ENCODE peak calls at places on chromosomes 6 and 20, in seven cellular contexts. One of them, this sample, is unnamed.

GRCh38 chr6:40328376-40328987 is 258.7 kb downstream of the LRFN2 start:
- DNase-seq in GM23338: peak; percentile 91
- DNase-seq in AG10803: no peak
- DNase-seq in astrocyte of the spinal cord: no peak
- DNase-seq in neural progenitor cell: peak; percentile 63
- DNase-seq in stomach: peak; percentile 78
- DNase-seq in cardiac muscle cell: peak; percentile 60
- DNase-seq in this sample: no peak

GRCh38 chr6:134936927-134937326 is 13.0 kb downstream of the ALDH8A1 start:
- DNase-seq in AG10803: peak; percentile 92
- DNase-seq in stomach: no peak
- DNase-seq in astrocyte of the spinal cord: peak; percentile 75
- DNase-seq in neural progenitor cell: no peak
- DNase-seq in cardiac muscle cell: no peak
- DNase-seq in GM23338: no peak
- DNase-seq in this sample: peak; percentile 36

GRCh38 chr6:72554761-72555221 is 67.1 kb upstream of the KCNQ5 start:
- DNase-seq in cardiac muscle cell: no peak
- DNase-seq in neural progenitor cell: no peak
- DNase-seq in AG10803: peak; percentile 59
- DNase-seq in stomach: no peak
- DNase-seq in astrocyte of the spinal cord: peak; percentile 15
- DNase-seq in GM23338: no peak
- DNase-seq in this sample: peak; percentile 33

GRCh38 chr20:3237958-3238615 is 903 bp downstream of the SLC4A11 start:
- DNase-seq in GM23338: peak; percentile 66
- DNase-seq in cardiac muscle cell: no peak
- DNase-seq in astrocyte of the spinal cord: no peak
- DNase-seq in neural progenitor cell: peak; percentile 63
- DNase-seq in stomach: no peak
- DNase-seq in AG10803: no peak
- DNase-seq in this sample: no peak

GRCh38 chr20:64244281-64244805 is 11.2 kb upstream of the PCMTD2 start:
- DNase-seq in neural progenitor cell: no peak
- DNase-seq in GM23338: no peak
- DNase-seq in stomach: peak; percentile 17
- DNase-seq in AG10803: no peak
- DNase-seq in astrocyte of the spinal cord: no peak
- DNase-seq in cardiac muscle cell: no peak
- DNase-seq in this sample: no peak

GRCh38 chr6:139981066-139981624 is 606.7 kb upstream of the CITED2 start:
- DNase-seq in AG10803: no peak
- DNase-seq in GM23338: no peak
- DNase-seq in neural progenitor cell: no peak
- DNase-seq in stomach: no peak
- DNase-seq in astrocyte of the spinal cord: no peak
- DNase-seq in cardiac muscle cell: no peak
- DNase-seq in this sample: no peak

GRCh38 chr20:49545572-49545971 is 22.4 kb downstream of the PTGIS start:
- DNase-seq in neural progenitor cell: no peak
- DNase-seq in AG10803: no peak
- DNase-seq in astrocyte of the spinal cord: no peak
- DNase-seq in stomach: no peak
- DNase-seq in GM23338: peak; percentile 27
- DNase-seq in cardiac muscle cell: no peak
- DNase-seq in this sample: no peak

GRCh38 chr6:38943964-38944363 is 104.6 kb upstream of the GLP1R start:
- DNase-seq in GM23338: peak; percentile 49
- DNase-seq in astrocyte of the spinal cord: no peak
- DNase-seq in neural progenitor cell: peak; percentile 39
- DNase-seq in stomach: no peak
- DNase-seq in AG10803: no peak
- DNase-seq in cardiac muscle cell: no peak
- DNase-seq in this sample: no peak

GRCh38 chr6:89257346-89257745 is 40.2 kb upstream of the GABRR1 start:
- DNase-seq in AG10803: no peak
- DNase-seq in neural progenitor cell: no peak
- DNase-seq in astrocyte of the spinal cord: no peak
- DNase-seq in stomach: no peak
- DNase-seq in GM23338: no peak
- DNase-seq in cardiac muscle cell: no peak
- DNase-seq in this sample: no peak

GRCh38 chr6:97095466-97095865 is 170.9 kb downstream of the KLHL32 start:
- DNase-seq in GM23338: no peak
- DNase-seq in stomach: no peak
- DNase-seq in neural progenitor cell: no peak
- DNase-seq in astrocyte of the spinal cord: no peak
- DNase-seq in cardiac muscle cell: no peak
- DNase-seq in AG10803: peak; percentile 8
- DNase-seq in this sample: no peak

GRCh38 chr6:13445005-13445743 is 42.2 kb downstream of the GFOD1 start:
- DNase-seq in neural progenitor cell: peak; percentile 47
- DNase-seq in AG10803: peak; percentile 49
- DNase-seq in stomach: peak; percentile 68
- DNase-seq in astrocyte of the spinal cord: no peak
- DNase-seq in GM23338: no peak
- DNase-seq in cardiac muscle cell: peak; percentile 81
- DNase-seq in this sample: peak; percentile 56

GRCh38 chr6:14747881-14748520 is 497.9 kb upstream of the JARID2 start:
- DNase-seq in stomach: no peak
- DNase-seq in astrocyte of the spinal cord: peak; percentile 36
- DNase-seq in AG10803: peak; percentile 94
- DNase-seq in GM23338: no peak
- DNase-seq in cardiac muscle cell: no peak
- DNase-seq in neural progenitor cell: no peak
- DNase-seq in this sample: no peak

GRCh38 chr6:41494212-41495115 is 51.7 kb upstream of the FOXP4 start:
- DNase-seq in AG10803: no peak
- DNase-seq in astrocyte of the spinal cord: no peak
- DNase-seq in neural progenitor cell: peak; percentile 88
- DNase-seq in cardiac muscle cell: no peak
- DNase-seq in stomach: no peak
- DNase-seq in GM23338: peak; percentile 31
- DNase-seq in this sample: no peak

GRCh38 chr6:1485678-1486077 is 96.3 kb downstream of the FOXF2 start:
- DNase-seq in cardiac muscle cell: no peak
- DNase-seq in neural progenitor cell: no peak
- DNase-seq in stomach: no peak
- DNase-seq in astrocyte of the spinal cord: peak; percentile 85
- DNase-seq in GM23338: no peak
- DNase-seq in AG10803: peak; percentile 80
- DNase-seq in this sample: peak; percentile 81

GRCh38 chr6:27495386-27496135 is 22.7 kb upstream of the ZNF184 start:
- DNase-seq in cardiac muscle cell: peak; percentile 33
- DNase-seq in AG10803: peak; percentile 86
- DNase-seq in GM23338: peak; percentile 91
- DNase-seq in stomach: no peak
- DNase-seq in neural progenitor cell: peak; percentile 81
- DNase-seq in astrocyte of the spinal cord: peak; percentile 75
- DNase-seq in this sample: peak; percentile 80

GRCh38 chr20:2651772-2652723 is at the start of gene NOP56:
- DNase-seq in stomach: peak; percentile 92
- DNase-seq in astrocyte of the spinal cord: peak; percentile 92
- DNase-seq in cardiac muscle cell: peak; percentile 92
- DNase-seq in GM23338: peak; percentile 91
- DNase-seq in AG10803: peak; percentile 88
- DNase-seq in neural progenitor cell: peak; percentile 94
- DNase-seq in this sample: peak; percentile 95

GRCh38 chr6:6661684-6662083 is 73.2 kb downstream of the LY86 start:
- DNase-seq in cardiac muscle cell: peak; percentile 25
- DNase-seq in stomach: peak; percentile 48
- DNase-seq in neural progenitor cell: no peak
- DNase-seq in GM23338: no peak
- DNase-seq in AG10803: peak; percentile 54
- DNase-seq in astrocyte of the spinal cord: no peak
- DNase-seq in this sample: peak; percentile 75

GRCh38 chr20:23050847-23051627 is 1.6 kb upstream of the THBD start:
- DNase-seq in GM23338: peak; percentile 97
- DNase-seq in astrocyte of the spinal cord: peak; percentile 88
- DNase-seq in AG10803: peak; percentile 72
- DNase-seq in cardiac muscle cell: peak; percentile 87
- DNase-seq in neural progenitor cell: peak; percentile 93
- DNase-seq in stomach: peak; percentile 78
- DNase-seq in this sample: peak; percentile 91

GRCh38 chr20:63264002-63264401 is 8.6 kb upstream of the ARFGAP1 start:
- DNase-seq in AG10803: no peak
- DNase-seq in stomach: no peak
- DNase-seq in neural progenitor cell: no peak
- DNase-seq in GM23338: no peak
- DNase-seq in cardiac muscle cell: no peak
- DNase-seq in astrocyte of the spinal cord: no peak
- DNase-seq in this sample: no peak

GRCh38 chr6:169689247-169689646 is 12.6 kb downstream of the WDR27 start:
- DNase-seq in neural progenitor cell: no peak
- DNase-seq in cardiac muscle cell: no peak
- DNase-seq in astrocyte of the spinal cord: peak; percentile 86
- DNase-seq in GM23338: no peak
- DNase-seq in stomach: no peak
- DNase-seq in AG10803: peak; percentile 88
- DNase-seq in this sample: peak; percentile 65

GRCh38 chr6:143264291-143264834 is 186.1 kb downstream of the ADAT2 start:
- DNase-seq in astrocyte of the spinal cord: no peak
- DNase-seq in AG10803: no peak
- DNase-seq in cardiac muscle cell: no peak
- DNase-seq in GM23338: no peak
- DNase-seq in neural progenitor cell: no peak
- DNase-seq in stomach: no peak
- DNase-seq in this sample: no peak

GRCh38 chr6:6915813-6916547 is 191.8 kb upstream of the RREB1 start:
- DNase-seq in astrocyte of the spinal cord: peak; percentile 41
- DNase-seq in GM23338: no peak
- DNase-seq in stomach: no peak
- DNase-seq in AG10803: peak; percentile 63
- DNase-seq in cardiac muscle cell: no peak
- DNase-seq in neural progenitor cell: no peak
- DNase-seq in this sample: peak; percentile 87

GRCh38 chr6:125229080-125229479 is 72.7 kb downstream of the HDDC2 start:
- DNase-seq in neural progenitor cell: no peak
- DNase-seq in cardiac muscle cell: no peak
- DNase-seq in GM23338: no peak
- DNase-seq in AG10803: no peak
- DNase-seq in stomach: no peak
- DNase-seq in astrocyte of the spinal cord: peak; percentile 13
- DNase-seq in this sample: peak; percentile 32

GRCh38 chr20:52402950-52403349 is 211.4 kb upstream of the ZFP64 start:
- DNase-seq in neural progenitor cell: no peak
- DNase-seq in AG10803: no peak
- DNase-seq in stomach: no peak
- DNase-seq in astrocyte of the spinal cord: no peak
- DNase-seq in cardiac muscle cell: no peak
- DNase-seq in GM23338: no peak
- DNase-seq in this sample: no peak

GRCh38 chr6:44064089-44064947 is 62.9 kb downstream of the MRPL14 start:
- DNase-seq in cardiac muscle cell: no peak
- DNase-seq in stomach: peak; percentile 47
- DNase-seq in neural progenitor cell: peak; percentile 31
- DNase-seq in astrocyte of the spinal cord: peak; percentile 95
- DNase-seq in GM23338: no peak
- DNase-seq in AG10803: peak; percentile 90
- DNase-seq in this sample: peak; percentile 96

GRCh38 chr20:32537657-32538525 is 47.2 kb downstream of the NOL4L start:
- DNase-seq in GM23338: peak; percentile 64
- DNase-seq in AG10803: no peak
- DNase-seq in astrocyte of the spinal cord: no peak
- DNase-seq in cardiac muscle cell: peak; percentile 65
- DNase-seq in stomach: no peak
- DNase-seq in neural progenitor cell: no peak
- DNase-seq in this sample: no peak
- H3K4me3 ChIP-seq in GM23338: peak overlapping the region; percentile 74
- H3K4me3 ChIP-seq in AG10803: no peak overlapping the region
- H3K4me3 ChIP-seq in astrocyte of the spinal cord: no peak overlapping the region
- H3K4me3 ChIP-seq in cardiac muscle cell: no peak overlapping the region
- H3K4me3 ChIP-seq in stomach: no peak overlapping the region
- H3K4me3 ChIP-seq in neural progenitor cell: no peak overlapping the region
- H3K4me3 ChIP-seq in this sample: no peak overlapping the region

GRCh38 chr20:36547186-36548005 is 6.1 kb downstream of the MYL9 start:
- DNase-seq in cardiac muscle cell: no peak
- DNase-seq in neural progenitor cell: no peak
- DNase-seq in GM23338: no peak
- DNase-seq in AG10803: no peak
- DNase-seq in astrocyte of the spinal cord: no peak
- DNase-seq in stomach: no peak
- DNase-seq in this sample: no peak

GRCh38 chr20:36549942-36550796 is 8.8 kb downstream of the MYL9 start:
- DNase-seq in AG10803: no peak
- DNase-seq in neural progenitor cell: no peak
- DNase-seq in stomach: no peak
- DNase-seq in astrocyte of the spinal cord: no peak
- DNase-seq in GM23338: no peak
- DNase-seq in cardiac muscle cell: no peak
- DNase-seq in this sample: peak; percentile 38

GRCh38 chr20:36548006-36548315 is 6.6 kb downstream of the MYL9 start:
- DNase-seq in neural progenitor cell: peak; percentile 61
- DNase-seq in AG10803: no peak
- DNase-seq in astrocyte of the spinal cord: no peak
- DNase-seq in stomach: no peak
- DNase-seq in cardiac muscle cell: peak; percentile 50
- DNase-seq in GM23338: peak; percentile 88
- DNase-seq in this sample: no peak

GRCh38 chr20:36549628-36549941 is 8.3 kb downstream of the MYL9 start:
- DNase-seq in astrocyte of the spinal cord: no peak
- DNase-seq in cardiac muscle cell: no peak
- DNase-seq in stomach: no peak
- DNase-seq in AG10803: no peak
- DNase-seq in GM23338: no peak
- DNase-seq in neural progenitor cell: no peak
- DNase-seq in this sample: no peak

GRCh38 chr20:36548704-36549627 is 7.6 kb downstream of the MYL9 start:
- DNase-seq in stomach: no peak
- DNase-seq in cardiac muscle cell: no peak
- DNase-seq in neural progenitor cell: no peak
- DNase-seq in astrocyte of the spinal cord: no peak
- DNase-seq in AG10803: no peak
- DNase-seq in GM23338: no peak
- DNase-seq in this sample: no peak
- TF ChIP-seq CTCF in stomach: no peak
- TF ChIP-seq CTCF in cardiac muscle cell: no peak
- TF ChIP-seq CTCF in neural progenitor cell: no peak
- TF ChIP-seq CTCF in astrocyte of the spinal cord: no peak
- TF ChIP-seq CTCF in AG10803: no peak
- TF ChIP-seq CTCF in GM23338: no peak
- TF ChIP-seq CTCF in this sample: no peak

GRCh38 chr20:35738410-35739179 is 3.5 kb downstream of the RBM39 start:
- DNase-seq in neural progenitor cell: no peak
- DNase-seq in cardiac muscle cell: no peak
- DNase-seq in astrocyte of the spinal cord: no peak
- DNase-seq in stomach: no peak
- DNase-seq in AG10803: no peak
- DNase-seq in GM23338: no peak
- DNase-seq in this sample: no peak
- H3K4me3 ChIP-seq in neural progenitor cell: peak overlapping the region; percentile 6
- H3K4me3 ChIP-seq in cardiac muscle cell: no peak overlapping the region
- H3K4me3 ChIP-seq in astrocyte of the spinal cord: no peak overlapping the region
- H3K4me3 ChIP-seq in stomach: no peak overlapping the region
- H3K4me3 ChIP-seq in AG10803: no peak overlapping the region
- H3K4me3 ChIP-seq in GM23338: no peak overlapping the region
- H3K4me3 ChIP-seq in this sample: no peak overlapping the region

DNA sequence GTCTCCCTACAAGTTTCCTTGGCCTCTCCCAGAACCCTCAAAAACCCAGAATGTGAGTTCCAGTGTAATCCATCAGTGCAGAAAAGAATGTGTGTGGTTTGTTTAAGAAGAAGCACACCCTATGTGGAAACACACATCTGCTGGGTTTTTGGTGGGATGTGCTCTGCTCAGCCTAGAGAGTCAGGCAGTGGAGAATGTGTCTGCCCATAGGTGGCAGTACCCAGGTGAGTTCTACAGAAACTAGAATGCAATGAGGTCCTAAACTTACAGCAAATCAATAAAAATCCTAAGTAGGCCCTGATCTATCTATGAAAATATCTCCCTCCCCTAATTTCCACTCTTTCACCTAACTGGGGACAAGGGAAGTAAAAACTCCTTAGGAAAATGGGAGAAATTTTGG is 437.3 kb downstream of the DHX35 start:
- DNase-seq in stomach: no peak
- DNase-seq in astrocyte of the spinal cord: no peak
- DNase-seq in neural progenitor cell: no peak
- DNase-seq in cardiac muscle cell: no peak
- DNase-seq in GM23338: peak; percentile 2
- DNase-seq in AG10803: no peak
- DNase-seq in this sample: no peak
- TF ChIP-seq CTCF in stomach: no peak
- TF ChIP-seq CTCF in astrocyte of the spinal cord: no peak
- TF ChIP-seq CTCF in neural progenitor cell: no peak
- TF ChIP-seq CTCF in cardiac muscle cell: no peak
- TF ChIP-seq CTCF in GM23338: peak; percentile 43
- TF ChIP-seq CTCF in AG10803: no peak
- TF ChIP-seq CTCF in this sample: no peak